ENCODE peak calls at places on chromosomes 7 and 10, in six cellular contexts. F is left ventricle myocardium inferior, C is mammary epithelial cell, G is GM12865, D is breast epithelium, U is spleen. B is an unnamed sample.

GRCh38 chr10:131444862-131445461 is 133.4 kb upstream of the TCERG1L start:
- DNase-seq in F (no peak), G (no peak), C (no peak), U (peak; percentile 40), D (no peak), B (no peak)

GRCh38 chr10:97861351-97861750 is 11.7 kb downstream of the GOLGA7B start:
- DNase-seq in U (peak; percentile 24), F (no peak), C (peak; percentile 93), G (no peak), D (no peak), B (no peak)

GRCh38 chr10:92627845-92628480 is 35.0 kb downstream of the KIF11 start:
- DNase-seq in U (no peak), G (peak; percentile 6), D (no peak), C (no peak), F (no peak), B (no peak)

GRCh38 chr7:54722502-54722901 is 36.5 kb downstream of the SEC61G start:
- DNase-seq in C (no peak), U (no peak), G (no peak), D (no peak), F (no peak), B (no peak)

GRCh38 chr10:122021828-122022227 is 32.9 kb downstream of the TACC2 start:
- DNase-seq in G (no peak), C (no peak), U (no peak), F (no peak), D (no peak), B (no peak)

GRCh38 chr10:69742928-69743602 is 58.6 kb upstream of the COL13A1 start:
- DNase-seq in C (no peak), F (no peak), D (no peak), U (no peak), G (no peak), B (no peak)

GRCh38 chr7:91866599-91867148 is 13.8 kb downstream of the MTERF1 start:
- DNase-seq in G (no peak), F (no peak), U (no peak), C (no peak), D (no peak), B (no peak)

GRCh38 chr7:54394877-54395276 is 147.3 kb upstream of the VSTM2A start:
- DNase-seq in U (no peak), G (no peak), D (no peak), F (no peak), C (peak; percentile 13), B (no peak)

GRCh38 chr7:106591146-106591545 is 69.8 kb downstream of the CCDC71L start:
- DNase-seq in G (no peak), F (no peak), U (no peak), D (no peak), C (no peak), B (no peak)

GRCh38 chr7:17983238-17984088 is 43.2 kb upstream of the SNX13 start:
- DNase-seq in U (no peak), G (no peak), D (no peak), C (no peak), F (no peak), B (no peak)

GRCh38 chr10:117214401-117214800 is 17.1 kb downstream of the KCNK18 start:
- DNase-seq in C (peak; percentile 69), F (no peak), G (no peak), U (no peak), D (no peak), B (no peak)

GRCh38 chr7:71511361-71511807 is 379.4 kb downstream of the GALNT17 start:
- DNase-seq in U (no peak), F (no peak), C (no peak), D (no peak), G (no peak), B (no peak)

GRCh38 chr7:80155374-80155773 is 20.7 kb downstream of the GNAI1 start:
- DNase-seq in D (no peak), U (no peak), C (no peak), F (no peak), G (no peak), B (no peak)

GRCh38 chr7:48111596-48111995 is 22.5 kb downstream of the UPP1 start:
- DNase-seq in F (no peak), D (no peak), G (no peak), C (no peak), U (no peak), B (no peak)

GRCh38 chr7:15853832-15854470 is 167.5 kb upstream of the MEOX2 start:
- DNase-seq in D (no peak), G (no peak), F (no peak), U (no peak), C (no peak), B (no peak)

GRCh38 chr7:12703881-12704280 is 16.4 kb downstream of the ARL4A start:
- DNase-seq in C (no peak), U (no peak), F (no peak), G (no peak), D (no peak), B (no peak)

GRCh38 chr7:112790651-112790973 is 419 bp upstream of the TMEM168 start:
- DNase-seq in C (no peak), U (no peak), D (no peak), F (no peak), G (peak; percentile 77), B (no peak)

GRCh38 chr10:125868372-125868975 is 12.6 kb downstream of the DHX32 start:
- DNase-seq in F (no peak), U (no peak), C (peak; percentile 48), D (no peak), G (peak; percentile 57), B (no peak)

GRCh38 chr10:110860576-110861241 is 11.0 kb upstream of the PDCD4 start:
- DNase-seq in U (peak; percentile 86), C (no peak), F (no peak), D (no peak), G (peak; percentile 93), B (peak; percentile 57)

GRCh38 chr10:119421887-119422684 is 120.4 kb downstream of the RGS10 start:
- DNase-seq in C (no peak), U (no peak), G (no peak), D (no peak), F (peak; percentile 65), B (no peak)

GRCh38 chr7:65812281-65812680 is 60.6 kb upstream of the VKORC1L1 start:
- DNase-seq in G (no peak), D (no peak), F (no peak), C (no peak), U (no peak), B (no peak)

GRCh38 chr7:156475179-156475578 is 165.4 kb upstream of the RNF32 start:
- DNase-seq in F (no peak), D (no peak), G (peak; percentile 51), U (no peak), C (no peak), B (no peak)

GRCh38 chr10:27041196-27041595 is 59.1 kb downstream of the ANKRD26 start:
- DNase-seq in U (no peak), F (no peak), C (no peak), D (no peak), G (no peak), B (no peak)

GRCh38 chr7:78095549-78095948 is 297.0 kb downstream of the PHTF2 start:
- DNase-seq in F (no peak), G (no peak), C (no peak), U (no peak), D (no peak), B (no peak)

GRCh38 chr7:78011642-78012041 is 213.1 kb downstream of the PHTF2 start:
- DNase-seq in C (no peak), F (no peak), G (no peak), D (no peak), U (no peak), B (no peak)

GRCh38 chr10:49164587-49165188 is 23.5 kb downstream of the TMEM273 start:
- DNase-seq in F (no peak), D (no peak), G (peak; percentile 76), U (peak; percentile 80), C (peak; percentile 3), B (no peak)

GRCh38 chr7:155375337-155376277 is 77.9 kb downstream of the INSIG1 start:
- DNase-seq in C (no peak), U (no peak), F (no peak), G (no peak), D (no peak), B (no peak)

GRCh38 chr7:105046414-105046813 is 32.4 kb downstream of the KMT2E start:
- DNase-seq in D (no peak), G (no peak), U (no peak), C (peak; percentile 27), F (no peak), B (no peak)

GRCh38 chr7:135321556-135321955 is 87.9 kb downstream of the STRA8 start:
- DNase-seq in F (no peak), C (peak; percentile 27), G (no peak), D (no peak), U (no peak), B (no peak)

GRCh38 chr10:78339251-78339650 is 305.6 kb downstream of the RPS24 start:
- DNase-seq in F (no peak), U (peak; percentile 16), C (no peak), D (no peak), G (no peak), B (peak; percentile 9)

GRCh38 chr10:15196335-15196834 is 27.9 kb upstream of the NMT2 start:
- DNase-seq in G (no peak), C (no peak), U (no peak), D (no peak), F (no peak), B (no peak)
- H3K4me3 ChIP-seq in G (peak overlapping the region; percentile 9), C (no peak overlapping the region), U (no peak overlapping the region), D (no peak overlapping the region), F (peak overlapping the region; percentile 50), B (no peak overlapping the region)

GRCh38 chr7:102432476-102433318 is 678 bp upstream of the ORAI2 start:
- DNase-seq in D (no peak), G (peak; percentile 68), F (no peak), U (no peak), C (no peak), B (no peak)
- H3K4me3 ChIP-seq in D (peak overlapping the region; percentile 86), G (peak overlapping the region; percentile 72), F (peak overlapping the region; percentile 89), U (peak overlapping the region; percentile 87), C (peak overlapping the region; percentile 54), B (peak overlapping the region; percentile 92)

GRCh38 chr7:100895956-100896742 is 461 bp upstream of the ACHE start:
- DNase-seq in U (peak; percentile 77), C (no peak), D (no peak), G (no peak), F (peak; percentile 21), B (peak; percentile 81)

GRCh38 chr7:100897111-100897608 is 1.5 kb upstream of the ACHE start:
- DNase-seq in U (peak; percentile 87), F (peak; percentile 44), C (no peak), D (no peak), G (no peak), B (peak; percentile 83)

GRCh38 chr7:100897772-100898454 is 2.2 kb upstream of the ACHE start:
- DNase-seq in D (no peak), G (no peak), U (no peak), F (no peak), C (no peak), B (peak; percentile 81)

GRCh38 chr7:100895701-100895955 is at the start of gene ACHE:
- DNase-seq in U (no peak), F (no peak), C (no peak), D (no peak), G (no peak), B (no peak)

DNA sequence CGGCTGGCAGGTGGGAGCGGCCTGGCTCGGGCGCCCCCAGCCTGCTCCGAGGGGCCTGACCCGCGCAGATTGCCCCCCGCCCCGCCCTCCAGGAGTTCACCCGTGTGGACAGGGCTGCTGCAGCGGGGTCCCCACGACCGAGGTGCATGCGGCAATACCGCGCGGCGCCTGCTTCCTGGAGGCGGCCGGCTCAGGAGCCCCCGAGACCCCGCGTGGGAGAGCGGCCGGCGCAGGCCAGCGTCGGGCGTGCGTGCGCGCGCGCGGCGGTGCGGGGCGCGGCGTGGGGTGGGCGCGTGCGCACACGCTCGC is 1.0 kb upstream of the ACHE start:
- DNase-seq in U (peak; percentile 80), G (no peak), C (no peak), D (no peak), F (no peak), B (no peak)
- H3K4me3 ChIP-seq in U (peak overlapping the region; percentile 47), G (no peak overlapping the region), C (no peak overlapping the region), D (peak overlapping the region; percentile 58), F (peak overlapping the region; percentile 65), B (peak overlapping the region; percentile 62)

GRCh38 chr7:149670288-149670687 is 103.1 kb downstream of the ZNF467 start:
- DNase-seq in G (no peak), C (no peak), U (no peak), D (no peak), F (peak; percentile 18), B (no peak)
- H3K4me3 ChIP-seq in G (no peak overlapping the region), C (no peak overlapping the region), U (no peak overlapping the region), D (no peak overlapping the region), F (no peak overlapping the region), B (no peak overlapping the region)